ENCODE peak calls at places on chromosomes 7 and 10, in four cellular contexts. A, V, Q and I are unnamed samples.

GRCh38 chr7:4123823-4124222 is 558.3 kb upstream of the FOXK1 start:
- DNase-seq in V (no peak), A (no peak), Q (no peak), I (no peak)

GRCh38 chr10:53886325-53887300 is 914.4 kb downstream of the PCDH15 start:
- DNase-seq in V (no peak), A (no peak), Q (no peak), I (no peak)

GRCh38 chr10:61847087-61847486 is 54.4 kb upstream of the ARID5B start:
- DNase-seq in A (no peak), Q (no peak), V (no peak), I (no peak)

GRCh38 chr7:94856643-94857042 is 50.8 kb upstream of the PPP1R9A start:
- DNase-seq in A (no peak), Q (no peak), V (no peak), I (no peak)

GRCh38 chr7:137625197-137625596 is 221.6 kb downstream of the DGKI start:
- DNase-seq in V (no peak), Q (peak; percentile 12), A (no peak), I (no peak)

GRCh38 chr10:29676732-29677131 is 42.0 kb upstream of the SVIL start:
- DNase-seq in Q (no peak), A (no peak), V (no peak), I (no peak)

GRCh38 chr7:44607141-44608068 is 978 bp downstream of the OGDH start:
- DNase-seq in Q (peak; percentile 8), V (no peak), A (no peak), I (no peak)

GRCh38 chr7:1452205-1452604 is 7.1 kb downstream of the MICALL2 start:
- DNase-seq in V (no peak), A (no peak), Q (no peak), I (no peak)

GRCh38 chr10:49106451-49106850 is 8.9 kb downstream of the VSTM4 start:
- DNase-seq in Q (no peak), V (peak; percentile 48), A (no peak), I (no peak)

GRCh38 chr7:36265720-36266119 is 112.7 kb downstream of the EEPD1 start:
- DNase-seq in V (no peak), A (no peak), Q (peak; percentile 27), I (no peak)

GRCh38 chr7:53218730-53219504 is 183.5 kb downstream of the POM121L12 start:
- DNase-seq in A (no peak), Q (no peak), V (no peak), I (no peak)

GRCh38 chr10:3995302-3996210 is 210.5 kb upstream of the KLF6 start:
- DNase-seq in A (no peak), V (peak; percentile 34), Q (peak; percentile 84), I (no peak)

GRCh38 chr7:55574062-55574717 is 1.9 kb upstream of the VOPP1 start:
- DNase-seq in Q (no peak), V (peak; percentile 39), A (peak; percentile 73), I (peak; percentile 69)

GRCh38 chr7:151849879-151850260 is 27.0 kb downstream of the PRKAG2 start:
- DNase-seq in A (no peak), Q (no peak), V (no peak), I (no peak)

GRCh38 chr7:50783304-50783703 is 608 bp upstream of the GRB10 start:
- DNase-seq in A (no peak), V (no peak), Q (no peak), I (no peak)

GRCh38 chr7:37782166-37782565 is 66.2 kb upstream of the NME8 start:
- DNase-seq in A (no peak), V (no peak), Q (no peak), I (no peak)

GRCh38 chr7:55019691-55020480 is 1.1 kb downstream of the EGFR start:
- DNase-seq in V (no peak), A (no peak), Q (peak; percentile 51), I (no peak)

GRCh38 chr7:2929321-2930201 is 85.5 kb upstream of the GNA12 start:
- DNase-seq in A (no peak), V (no peak), Q (no peak), I (no peak)

GRCh38 chr10:1123198-1123597 is 67.0 kb downstream of the WDR37 start:
- DNase-seq in Q (no peak), V (no peak), A (no peak), I (no peak)

GRCh38 chr7:24932815-24933214 is 47.2 kb downstream of the OSBPL3 start:
- DNase-seq in Q (no peak), V (no peak), A (no peak), I (no peak)

GRCh38 chr10:122551450-122551849 is 9.1 kb upstream of the DMBT1 start:
- DNase-seq in Q (no peak), A (peak; percentile 14), V (no peak), I (peak; percentile 41)

GRCh38 chr10:68208424-68209042 is 23.4 kb downstream of the ATOH7 start:
- DNase-seq in Q (peak; percentile 70), V (peak; percentile 80), A (no peak), I (no peak)

GRCh38 chr7:81725496-81726117 is 44.2 kb downstream of the HGF start:
- DNase-seq in V (peak; percentile 74), Q (peak; percentile 94), A (no peak), I (no peak)

GRCh38 chr10:5040010-5040635 is 36.5 kb upstream of the AKR1C2 start:
- DNase-seq in Q (no peak), V (no peak), A (no peak), I (no peak)

GRCh38 chr10:130018730-130019185 is 54.7 kb upstream of the EBF3 start:
- DNase-seq in Q (no peak), V (no peak), A (no peak), I (no peak)

GRCh38 chr7:5594616-5595544 is 171.2 kb upstream of the TNRC18 start:
- DNase-seq in Q (peak; percentile 48), V (no peak), A (no peak), I (no peak)